ENCODE peak calls at places on chromosomes 11 and 22, in five cellular contexts. One of them, this sample, is unnamed.
A peak's percentile ranks its signal among the peaks of the same experiment; 100 is the strongest.

GRCh38 chr11:60165538-60165937 is 17.3 kb downstream of the MS4A6A start:
- DNase-seq in mucosa of descending colon: no peak
- DNase-seq in AG04449: no peak
- DNase-seq in cardiac fibroblast: no peak
- DNase-seq in endothelial cell: no peak
- DNase-seq in this sample: no peak

GRCh38 chr11:76013526-76013925 is 192.8 kb downstream of the WNT11 start:
- DNase-seq in AG04449: no peak
- DNase-seq in cardiac fibroblast: no peak
- DNase-seq in mucosa of descending colon: no peak
- DNase-seq in endothelial cell: no peak
- DNase-seq in this sample: no peak

GRCh38 chr11:28657378-28658030 is 549.3 kb downstream of the METTL15 start:
- DNase-seq in cardiac fibroblast: peak; percentile 52
- DNase-seq in mucosa of descending colon: no peak
- DNase-seq in endothelial cell: no peak
- DNase-seq in AG04449: no peak
- DNase-seq in this sample: peak; percentile 8

GRCh38 chr11:1476946-1477736 is 9.4 kb downstream of the MOB2 start:
- DNase-seq in endothelial cell: no peak
- DNase-seq in AG04449: no peak
- DNase-seq in cardiac fibroblast: no peak
- DNase-seq in mucosa of descending colon: no peak
- DNase-seq in this sample: no peak

GRCh38 chr11:64510759-64511158 is 80.3 kb upstream of the SLC22A12 start:
- DNase-seq in cardiac fibroblast: no peak
- DNase-seq in AG04449: no peak
- DNase-seq in mucosa of descending colon: no peak
- DNase-seq in endothelial cell: no peak
- DNase-seq in this sample: no peak

GRCh38 chr22:27699676-27700075 is 101.9 kb downstream of the MN1 start:
- DNase-seq in AG04449: no peak
- DNase-seq in endothelial cell: no peak
- DNase-seq in cardiac fibroblast: no peak
- DNase-seq in mucosa of descending colon: no peak
- DNase-seq in this sample: no peak

GRCh38 chr11:11810764-11811726 is 30.7 kb upstream of the USP47 start:
- DNase-seq in AG04449: no peak
- DNase-seq in mucosa of descending colon: no peak
- DNase-seq in endothelial cell: no peak
- DNase-seq in cardiac fibroblast: no peak
- DNase-seq in this sample: no peak

GRCh38 chr11:115522302-115522701 is 18.1 kb upstream of the CADM1 start:
- DNase-seq in mucosa of descending colon: no peak
- DNase-seq in AG04449: no peak
- DNase-seq in cardiac fibroblast: no peak
- DNase-seq in endothelial cell: no peak
- DNase-seq in this sample: no peak

GRCh38 chr11:110897035-110897434 is 184.8 kb upstream of the ARHGAP20 start:
- DNase-seq in AG04449: no peak
- DNase-seq in mucosa of descending colon: no peak
- DNase-seq in cardiac fibroblast: peak; percentile 52
- DNase-seq in endothelial cell: no peak
- DNase-seq in this sample: no peak

GRCh38 chr11:88338223-88338661 is 706 bp upstream of the CTSC start:
- DNase-seq in cardiac fibroblast: peak; percentile 93
- DNase-seq in AG04449: no peak
- DNase-seq in mucosa of descending colon: peak; percentile 60
- DNase-seq in endothelial cell: no peak
- DNase-seq in this sample: peak; percentile 70

GRCh38 chr11:44979536-44980399 is 29.1 kb upstream of the TP53I11 start:
- DNase-seq in endothelial cell: peak; percentile 30
- DNase-seq in mucosa of descending colon: peak; percentile 91
- DNase-seq in cardiac fibroblast: peak; percentile 62
- DNase-seq in AG04449: no peak
- DNase-seq in this sample: peak; percentile 78

GRCh38 chr11:20097319-20098221 is 62.7 kb downstream of the DBX1 start:
- DNase-seq in AG04449: peak; percentile 88
- DNase-seq in mucosa of descending colon: no peak
- DNase-seq in endothelial cell: no peak
- DNase-seq in cardiac fibroblast: peak; percentile 88
- DNase-seq in this sample: no peak

GRCh38 chr11:87266751-87267150 is 229.0 kb downstream of the TMEM135 start:
- DNase-seq in mucosa of descending colon: no peak
- DNase-seq in cardiac fibroblast: no peak
- DNase-seq in AG04449: no peak
- DNase-seq in endothelial cell: no peak
- DNase-seq in this sample: no peak

GRCh38 chr22:40018051-40018450 is 23.3 kb downstream of the FAM83F start:
- DNase-seq in mucosa of descending colon: no peak
- DNase-seq in cardiac fibroblast: no peak
- DNase-seq in AG04449: no peak
- DNase-seq in endothelial cell: no peak
- DNase-seq in this sample: no peak

GRCh38 chr11:13091373-13091772 is 82.3 kb downstream of the RASSF10 start:
- DNase-seq in cardiac fibroblast: no peak
- DNase-seq in AG04449: no peak
- DNase-seq in endothelial cell: no peak
- DNase-seq in mucosa of descending colon: no peak
- DNase-seq in this sample: peak; percentile 55

GRCh38 chr11:115226556-115226955 is 277.7 kb downstream of the CADM1 start:
- DNase-seq in endothelial cell: peak; percentile 3
- DNase-seq in AG04449: peak; percentile 79
- DNase-seq in mucosa of descending colon: no peak
- DNase-seq in cardiac fibroblast: peak; percentile 84
- DNase-seq in this sample: no peak

GRCh38 chr22:50348058-50348457 is 4.9 kb downstream of the PPP6R2 start:
- DNase-seq in endothelial cell: no peak
- DNase-seq in mucosa of descending colon: no peak
- DNase-seq in cardiac fibroblast: no peak
- DNase-seq in AG04449: no peak
- DNase-seq in this sample: no peak

GRCh38 chr11:2725367-2726300 is 25.8 kb upstream of the KCNQ1OT1 start:
- DNase-seq in cardiac fibroblast: peak; percentile 36
- DNase-seq in mucosa of descending colon: no peak
- DNase-seq in endothelial cell: no peak
- DNase-seq in AG04449: no peak
- DNase-seq in this sample: no peak

GRCh38 chr11:66981976-66982578 is 7.0 kb downstream of the C11orf86 start:
- DNase-seq in mucosa of descending colon: peak; percentile 91
- DNase-seq in endothelial cell: no peak
- DNase-seq in AG04449: no peak
- DNase-seq in cardiac fibroblast: peak; percentile 95
- DNase-seq in this sample: peak; percentile 67

GRCh38 chr11:110295487-110296225 is 758 bp downstream of the RDX start:
- DNase-seq in AG04449: no peak
- DNase-seq in endothelial cell: peak; percentile 44
- DNase-seq in cardiac fibroblast: peak; percentile 40
- DNase-seq in mucosa of descending colon: peak; percentile 74
- DNase-seq in this sample: peak; percentile 48

GRCh38 chr11:1547467-1548098 is 24.5 kb downstream of the DUSP8 start:
- DNase-seq in cardiac fibroblast: no peak
- DNase-seq in mucosa of descending colon: no peak
- DNase-seq in AG04449: no peak
- DNase-seq in endothelial cell: no peak
- DNase-seq in this sample: no peak

GRCh38 chr11:111561306-111561705 is 20.8 kb downstream of the LAYN start:
- DNase-seq in endothelial cell: no peak
- DNase-seq in AG04449: no peak
- DNase-seq in cardiac fibroblast: peak; percentile 28
- DNase-seq in mucosa of descending colon: no peak
- DNase-seq in this sample: no peak

GRCh38 chr22:48972979-48973693 is 854.5 kb downstream of the BRD1 start:
- DNase-seq in endothelial cell: no peak
- DNase-seq in AG04449: no peak
- DNase-seq in cardiac fibroblast: no peak
- DNase-seq in mucosa of descending colon: peak; percentile 25
- DNase-seq in this sample: no peak

GRCh38 chr22:48973694-48974041 is 854.0 kb downstream of the BRD1 start:
- DNase-seq in endothelial cell: no peak
- DNase-seq in AG04449: no peak
- DNase-seq in cardiac fibroblast: no peak
- DNase-seq in mucosa of descending colon: peak; percentile 26
- DNase-seq in this sample: no peak

DNA sequence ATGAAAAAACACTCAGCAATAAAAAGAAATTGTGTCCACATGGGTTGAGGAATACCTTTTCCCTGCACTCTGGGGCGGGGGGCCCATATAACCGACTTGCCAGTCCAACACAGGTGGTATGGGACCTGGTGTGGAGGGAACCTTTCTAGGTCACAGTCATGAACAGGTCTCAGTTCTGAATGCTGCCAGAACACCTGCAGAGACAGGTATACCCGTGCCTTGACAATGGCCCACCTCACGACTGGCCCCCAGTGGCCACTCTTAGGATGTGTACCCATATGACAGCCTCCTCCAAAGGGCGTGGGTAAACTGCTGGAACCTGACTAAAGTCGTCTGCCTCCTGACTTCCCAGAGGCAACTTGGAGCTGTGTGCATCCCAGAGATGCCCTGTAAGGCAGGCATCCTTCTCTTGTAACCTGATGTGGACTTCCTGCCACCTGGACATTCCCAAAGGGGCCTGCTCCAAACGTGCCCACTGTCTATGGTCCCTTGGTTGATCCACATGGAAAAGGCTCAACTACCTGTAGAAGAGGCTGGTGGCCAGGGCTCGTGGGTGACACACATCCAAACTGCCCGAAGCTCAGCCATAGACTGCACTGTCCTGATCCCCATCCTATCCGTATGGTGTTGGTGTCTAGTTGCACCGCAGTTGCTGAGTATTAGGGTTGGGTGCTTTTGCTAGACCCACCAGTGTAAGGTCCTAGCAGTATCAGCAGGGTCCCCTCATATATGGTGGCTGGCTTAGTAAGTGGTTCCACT is 859.3 kb downstream of the BRD1 start:
- DNase-seq in mucosa of descending colon: peak; percentile 19
- DNase-seq in endothelial cell: peak; percentile 30
- DNase-seq in cardiac fibroblast: no peak
- DNase-seq in AG04449: no peak
- DNase-seq in this sample: no peak
- TF ChIP-seq CTCF in mucosa of descending colon: no peak
- TF ChIP-seq CTCF in endothelial cell: peak; percentile 80
- TF ChIP-seq CTCF in cardiac fibroblast: no peak
- TF ChIP-seq CTCF in AG04449: peak; percentile 4
- TF ChIP-seq CTCF in this sample: no peak

DNA sequence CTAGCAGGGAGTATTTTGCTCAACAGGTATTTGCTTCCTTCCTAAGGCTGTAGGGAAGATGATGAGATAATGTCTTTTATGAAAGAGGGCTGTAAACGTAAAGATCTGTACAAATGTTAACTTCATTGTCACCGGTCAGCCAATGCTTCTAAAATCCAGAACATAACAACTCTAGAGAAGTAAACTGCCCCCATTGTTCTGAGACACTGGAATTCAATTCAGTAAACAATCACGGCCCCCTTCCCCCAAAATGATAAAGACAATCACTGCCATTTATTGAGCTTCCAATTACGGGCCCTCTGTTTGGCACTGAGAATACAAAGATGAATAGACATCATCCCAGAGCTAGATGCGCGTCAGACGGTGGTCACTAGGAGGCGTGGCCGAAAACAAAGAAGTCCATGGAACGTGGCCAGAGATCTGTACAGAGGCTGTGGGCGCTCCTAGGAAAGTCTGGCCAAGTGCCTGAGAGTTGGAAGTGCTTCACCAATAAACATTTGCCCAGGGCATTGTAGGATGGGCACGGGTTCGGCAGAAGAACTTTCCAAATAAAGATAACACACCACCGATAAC is 576 bp downstream of the TMEM258 start:
- DNase-seq in mucosa of descending colon: no peak
- DNase-seq in endothelial cell: peak; percentile 66
- DNase-seq in cardiac fibroblast: peak; percentile 95
- DNase-seq in AG04449: peak; percentile 42
- DNase-seq in this sample: peak; percentile 71
- TF ChIP-seq CTCF in mucosa of descending colon: no peak
- TF ChIP-seq CTCF in endothelial cell: peak; percentile 24
- TF ChIP-seq CTCF in cardiac fibroblast: no peak
- TF ChIP-seq CTCF in AG04449: no peak
- TF ChIP-seq CTCF in this sample: no peak

GRCh38 chr22:20990184-20991180 is 8.4 kb downstream of the LZTR1 start:
- DNase-seq in AG04449: no peak
- DNase-seq in mucosa of descending colon: no peak
- DNase-seq in endothelial cell: no peak
- DNase-seq in cardiac fibroblast: no peak
- DNase-seq in this sample: no peak

GRCh38 chr22:20986365-20986764 is 4.3 kb downstream of the LZTR1 start:
- DNase-seq in endothelial cell: no peak
- DNase-seq in mucosa of descending colon: no peak
- DNase-seq in cardiac fibroblast: no peak
- DNase-seq in AG04449: no peak
- DNase-seq in this sample: no peak

GRCh38 chr22:20989323-20990138 is 7.4 kb downstream of the LZTR1 start:
- DNase-seq in endothelial cell: no peak
- DNase-seq in mucosa of descending colon: no peak
- DNase-seq in AG04449: no peak
- DNase-seq in cardiac fibroblast: no peak
- DNase-seq in this sample: no peak

GRCh38 chr22:20987375-20987774 is 5.3 kb downstream of the LZTR1 start:
- DNase-seq in cardiac fibroblast: no peak
- DNase-seq in AG04449: no peak
- DNase-seq in mucosa of descending colon: no peak
- DNase-seq in endothelial cell: no peak
- DNase-seq in this sample: no peak

DNA sequence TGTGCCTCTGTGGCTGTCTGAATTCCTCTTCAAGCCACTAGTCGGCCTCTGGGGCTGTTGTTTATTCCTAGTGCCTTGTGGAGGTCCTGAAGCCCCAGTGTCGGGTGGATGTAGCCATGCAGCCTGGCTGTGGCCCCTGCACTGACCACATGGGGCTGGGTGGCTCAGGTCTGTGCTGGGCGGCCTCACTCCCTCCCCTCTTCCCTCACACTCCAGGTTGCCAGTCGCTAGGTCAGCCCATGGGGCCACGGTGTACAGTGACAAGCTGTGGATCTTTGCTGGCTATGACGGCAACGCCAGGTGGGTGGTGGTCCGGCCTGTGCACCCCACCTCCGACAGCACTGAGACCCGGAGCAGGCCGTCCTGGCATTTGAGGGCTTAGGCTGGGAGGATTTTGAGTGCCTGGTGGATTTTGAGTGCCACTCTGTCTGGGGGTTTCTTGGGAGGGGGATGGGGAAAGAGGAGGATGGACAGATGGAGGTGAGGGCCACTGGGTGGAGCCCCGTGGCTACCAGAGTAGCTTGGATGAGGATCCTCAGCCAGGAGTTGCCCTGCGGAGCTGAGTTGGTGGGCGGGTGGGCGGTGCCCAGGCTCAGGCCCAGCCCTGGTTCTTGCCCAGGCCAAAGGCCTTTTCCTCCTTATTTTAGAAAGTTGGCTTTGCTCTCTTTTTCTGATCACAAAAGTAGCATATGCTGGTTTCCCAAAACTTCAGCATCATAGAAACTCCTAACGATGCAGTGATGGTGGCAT is 6.7 kb downstream of the LZTR1 start:
- DNase-seq in mucosa of descending colon: no peak
- DNase-seq in AG04449: no peak
- DNase-seq in endothelial cell: no peak
- DNase-seq in cardiac fibroblast: no peak
- DNase-seq in this sample: no peak
- TF ChIP-seq CTCF in mucosa of descending colon: no peak
- TF ChIP-seq CTCF in AG04449: no peak
- TF ChIP-seq CTCF in endothelial cell: no peak
- TF ChIP-seq CTCF in cardiac fibroblast: no peak
- TF ChIP-seq CTCF in this sample: no peak

GRCh38 chr22:26314171-26314570 is 114.9 kb upstream of the ASPHD2 start:
- DNase-seq in AG04449: no peak
- DNase-seq in endothelial cell: no peak
- DNase-seq in mucosa of descending colon: no peak
- DNase-seq in cardiac fibroblast: no peak
- DNase-seq in this sample: no peak
- TF ChIP-seq CTCF in AG04449: no peak
- TF ChIP-seq CTCF in endothelial cell: no peak
- TF ChIP-seq CTCF in mucosa of descending colon: no peak
- TF ChIP-seq CTCF in cardiac fibroblast: no peak
- TF ChIP-seq CTCF in this sample: no peak

This sample was measured in RWPE1.